ENCODE peak calls at places on chromosomes 2 and 18, in eight cellular contexts. B is stimulated activated CD8-positive, alpha-beta memory T cell treated with anti-CD3 and anti-CD28 coated beads, Interleukin-15, amount 100 ng/mL, for 24 hours; Q is CD4-positive, CD25-positive, alpha-beta regulatory T cell; L is endothelial cell; F is substantia nigra; O is GM12865; I is dorsolateral prefrontal cortex; X is activated naive CD4-positive, alpha-beta T cell treated with anti-CD3 and anti-CD28 coated beads, Interleukin-2, amount 10 ng/mL, durations not matched to agents 7 days and 5 days. E is an unnamed sample.

GRCh38 chr2:200308001-200308400 is 1.5 kb downstream of the SPATS2L start:
- DNase-seq in B (no peak), Q (no peak), L (no peak), F (no peak), O (no peak), I (no peak), X (no peak), E (no peak)

GRCh38 chr2:102826904-102827303 is 65.1 kb downstream of the TMEM182 start:
- DNase-seq in B (no peak), Q (no peak), L (no peak), F (no peak), O (no peak), I (peak; percentile 46), X (no peak), E (peak; percentile 17)

GRCh38 chr2:63587814-63588384 is 378 bp downstream of the WDPCP start:
- DNase-seq in B (no peak), Q (no peak), L (no peak), F (no peak), O (no peak), I (no peak), X (no peak), E (no peak)

GRCh38 chr2:159140070-159140774 is 146.3 kb downstream of the WDSUB1 start:
- DNase-seq in B (no peak), Q (no peak), L (no peak), F (no peak), O (no peak), I (no peak), X (no peak), E (no peak)

GRCh38 chr2:152542995-152543481 is 174.2 kb downstream of the PRPF40A start:
- DNase-seq in B (no peak), Q (no peak), L (peak; percentile 47), F (peak; percentile 47), O (no peak), I (peak; percentile 80), X (no peak), E (no peak)

GRCh38 chr2:85503611-85504433 is 35.1 kb upstream of the MAT2A start:
- DNase-seq in B (no peak), Q (no peak), L (no peak), F (no peak), O (no peak), I (no peak), X (no peak), E (no peak)

GRCh38 chr18:3624818-3625716 is 175.1 kb downstream of the TGIF1 start:
- DNase-seq in B (no peak), Q (peak; percentile 60), L (no peak), F (no peak), O (peak; percentile 11), I (no peak), X (peak; percentile 64), E (no peak)

GRCh38 chr2:55786286-55786685 is 92.6 kb upstream of the PNPT1 start:
- DNase-seq in B (no peak), Q (no peak), L (no peak), F (no peak), O (no peak), I (no peak), X (no peak), E (no peak)

GRCh38 chr18:59180150-59180845 is 39.7 kb upstream of the GRP start:
- DNase-seq in B (no peak), Q (no peak), L (no peak), F (no peak), O (no peak), I (no peak), X (no peak), E (no peak)

GRCh38 chr2:111667542-111668273 is 216.3 kb downstream of the ANAPC1 start:
- DNase-seq in B (no peak), Q (peak; percentile 40), L (peak; percentile 25), F (no peak), O (no peak), I (no peak), X (peak; percentile 32), E (no peak)

GRCh38 chr2:217262916-217263315 is 403.1 kb upstream of the TNP1 start:
- DNase-seq in B (no peak), Q (no peak), L (no peak), F (no peak), O (no peak), I (no peak), X (no peak), E (no peak)

GRCh38 chr18:48757906-48758305 is 192.9 kb downstream of the SMAD7 start:
- DNase-seq in B (no peak), Q (no peak), L (no peak), F (no peak), O (no peak), I (no peak), X (no peak), E (no peak)

GRCh38 chr18:9240270-9240669 is 94.3 kb upstream of the TWSG1 start:
- DNase-seq in B (no peak), Q (peak; percentile 19), L (no peak), F (no peak), O (no peak), I (no peak), X (no peak), E (no peak)

GRCh38 chr2:62826141-62826540 is 120.6 kb downstream of the EHBP1 start:
- DNase-seq in B (no peak), Q (no peak), L (no peak), F (no peak), O (no peak), I (no peak), X (no peak), E (no peak)

GRCh38 chr2:226256709-226257401 is 542.8 kb downstream of the IRS1 start:
- DNase-seq in B (no peak), Q (no peak), L (no peak), F (no peak), O (no peak), I (no peak), X (no peak), E (no peak)

GRCh38 chr2:207352978-207353377 is 176.8 kb upstream of the CREB1 start:
- DNase-seq in B (no peak), Q (peak; percentile 73), L (no peak), F (peak; percentile 9), O (peak; percentile 55), I (peak; percentile 50), X (peak; percentile 62), E (peak; percentile 41)

GRCh38 chr2:192203876-192204275 is 9.1 kb upstream of the TMEFF2 start:
- DNase-seq in B (no peak), Q (no peak), L (no peak), F (no peak), O (no peak), I (no peak), X (no peak), E (no peak)

GRCh38 chr2:235219048-235219447 is 267.2 kb downstream of the SH3BP4 start:
- DNase-seq in B (no peak), Q (no peak), L (no peak), F (no peak), O (no peak), I (no peak), X (no peak), E (no peak)

GRCh38 chr2:28470759-28471158 is 25.1 kb upstream of the PLB1 start:
- DNase-seq in B (no peak), Q (no peak), L (no peak), F (no peak), O (no peak), I (no peak), X (no peak), E (no peak)

GRCh38 chr18:63264871-63265270 is 54.7 kb downstream of the BCL2 start:
- DNase-seq in B (no peak), Q (no peak), L (no peak), F (no peak), O (no peak), I (no peak), X (no peak), E (no peak)

GRCh38 chr18:75211002-75211621 is 515 bp downstream of the TSHZ1 start:
- DNase-seq in B (no peak), Q (peak; percentile 53), L (peak; percentile 39), F (no peak), O (peak; percentile 42), I (no peak), X (peak; percentile 48), E (no peak)

GRCh38 chr18:26547302-26548143 is 830 bp downstream of the KCTD1 start:
- DNase-seq in B (no peak), Q (peak; percentile 71), L (peak; percentile 70), F (peak; percentile 28), O (peak; percentile 93), I (peak; percentile 70), X (peak; percentile 75), E (no peak)